ENCODE peak calls at places on chromosome 12, in four cellular contexts. One of them, this sample, is unnamed.

GRCh38 chr12:67698711-67699603 is 50.4 kb downstream of the DYRK2 start:
- DNase-seq in K562: no peak
- DNase-seq in GM12878: peak; percentile 98
- DNase-seq in HL-60: peak; percentile 32
- DNase-seq in this sample: peak; percentile 25

GRCh38 chr12:63764481-63764880 is 15.2 kb upstream of the RXYLT1 start:
- DNase-seq in HL-60: no peak
- DNase-seq in GM12878: no peak
- DNase-seq in K562: no peak
- DNase-seq in this sample: no peak

GRCh38 chr12:51546102-51546501 is 44.9 kb upstream of the SCN8A start:
- DNase-seq in K562: no peak
- DNase-seq in GM12878: no peak
- DNase-seq in HL-60: no peak
- DNase-seq in this sample: no peak

GRCh38 chr12:85405781-85406522 is 125.9 kb downstream of the ALX1 start:
- DNase-seq in HL-60: no peak
- DNase-seq in GM12878: no peak
- DNase-seq in K562: no peak
- DNase-seq in this sample: no peak

GRCh38 chr12:131672311-131672940 is 38.5 kb upstream of the SFSWAP start:
- DNase-seq in HL-60: no peak
- DNase-seq in K562: no peak
- DNase-seq in GM12878: no peak
- DNase-seq in this sample: no peak

GRCh38 chr12:82517808-82518207 is 159.5 kb downstream of the METTL25 start:
- DNase-seq in K562: no peak
- DNase-seq in GM12878: no peak
- DNase-seq in HL-60: no peak
- DNase-seq in this sample: no peak

GRCh38 chr12:15688838-15689237 is 100.3 kb downstream of the EPS8 start:
- DNase-seq in GM12878: no peak
- DNase-seq in K562: no peak
- DNase-seq in HL-60: no peak
- DNase-seq in this sample: no peak

GRCh38 chr12:24864796-24865125 is 84.1 kb downstream of the BCAT1 start:
- DNase-seq in GM12878: no peak
- DNase-seq in K562: no peak
- DNase-seq in HL-60: no peak
- DNase-seq in this sample: peak; percentile 16

GRCh38 chr12:96520767-96521166 is 31.4 kb downstream of the CFAP54 start:
- DNase-seq in HL-60: no peak
- DNase-seq in K562: no peak
- DNase-seq in GM12878: no peak
- DNase-seq in this sample: no peak

GRCh38 chr12:69994593-69995222 is 169.7 kb downstream of the MYRFL start:
- DNase-seq in HL-60: no peak
- DNase-seq in GM12878: no peak
- DNase-seq in K562: peak; percentile 58
- DNase-seq in this sample: no peak

GRCh38 chr12:105212431-105212830 is 23.5 kb downstream of the APPL2 start:
- DNase-seq in K562: no peak
- DNase-seq in HL-60: no peak
- DNase-seq in GM12878: no peak
- DNase-seq in this sample: no peak

GRCh38 chr12:130142736-130143135 is 19.5 kb upstream of the FZD10 start:
- DNase-seq in HL-60: no peak
- DNase-seq in GM12878: no peak
- DNase-seq in K562: no peak
- DNase-seq in this sample: no peak

GRCh38 chr12:115402443-115403170 is 718.6 kb upstream of the TBX3 start:
- DNase-seq in HL-60: no peak
- DNase-seq in GM12878: no peak
- DNase-seq in K562: no peak
- DNase-seq in this sample: no peak

DNA sequence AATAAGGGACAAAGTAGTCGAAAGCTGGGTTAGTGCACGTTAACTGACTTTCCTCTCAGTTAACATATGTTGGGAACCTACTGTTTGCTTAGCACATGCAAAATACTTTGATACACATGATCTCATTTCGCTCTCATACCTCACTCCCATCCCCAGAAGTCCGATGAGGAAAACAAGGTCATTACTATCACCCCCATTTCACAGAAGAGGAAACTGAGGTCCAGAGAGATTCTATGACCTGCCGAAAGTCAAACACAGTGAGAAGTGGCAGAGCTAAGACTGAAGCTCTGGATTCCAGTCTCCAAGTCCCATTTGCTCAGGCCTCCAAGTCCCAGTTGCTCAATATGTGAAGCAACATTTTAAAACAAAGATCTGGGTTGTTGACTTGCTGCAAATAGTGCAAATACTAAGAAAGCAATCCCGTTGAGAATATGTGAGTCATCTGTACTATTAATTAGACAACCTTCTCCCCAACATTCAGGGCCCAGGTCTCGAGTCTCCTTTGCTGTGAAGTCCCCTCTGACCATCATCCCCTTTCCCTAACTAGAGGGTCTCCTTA is 170.6 kb upstream of the PWP1 start:
- DNase-seq in HL-60: no peak
- DNase-seq in GM12878: no peak
- DNase-seq in K562: no peak
- DNase-seq in this sample: no peak
- TF ChIP-seq SPI1 in HL-60: no peak
- TF ChIP-seq SPI1 in GM12878: no peak
- TF ChIP-seq SPI1 in K562: no peak
- TF ChIP-seq SPI1 in this sample: no peak

DNA sequence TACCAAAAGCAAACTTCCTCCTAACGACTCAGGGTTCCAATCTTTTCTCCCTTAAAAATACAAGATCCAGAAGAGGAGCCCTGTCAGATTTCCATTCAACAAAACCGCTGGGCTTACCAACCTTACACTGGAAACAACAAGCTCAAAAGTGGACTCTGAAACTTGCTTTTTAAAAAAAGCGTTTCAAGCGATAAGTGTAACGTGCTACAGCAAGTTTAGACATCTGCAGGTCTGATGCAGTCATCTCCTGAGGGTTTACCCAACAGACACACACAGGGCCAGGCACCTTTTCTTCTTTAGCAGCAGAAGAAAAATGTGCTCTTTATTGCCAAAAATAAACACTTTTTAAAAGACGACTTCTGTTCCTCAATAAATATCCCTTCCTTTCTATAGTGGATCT is 6.9 kb upstream of the CREBL2 start:
- DNase-seq in HL-60: no peak
- DNase-seq in K562: no peak
- DNase-seq in GM12878: no peak
- DNase-seq in this sample: no peak
- TF ChIP-seq SPI1 in HL-60: no peak
- TF ChIP-seq SPI1 in K562: no peak
- TF ChIP-seq SPI1 in GM12878: no peak
- TF ChIP-seq SPI1 in this sample: no peak

DNA sequence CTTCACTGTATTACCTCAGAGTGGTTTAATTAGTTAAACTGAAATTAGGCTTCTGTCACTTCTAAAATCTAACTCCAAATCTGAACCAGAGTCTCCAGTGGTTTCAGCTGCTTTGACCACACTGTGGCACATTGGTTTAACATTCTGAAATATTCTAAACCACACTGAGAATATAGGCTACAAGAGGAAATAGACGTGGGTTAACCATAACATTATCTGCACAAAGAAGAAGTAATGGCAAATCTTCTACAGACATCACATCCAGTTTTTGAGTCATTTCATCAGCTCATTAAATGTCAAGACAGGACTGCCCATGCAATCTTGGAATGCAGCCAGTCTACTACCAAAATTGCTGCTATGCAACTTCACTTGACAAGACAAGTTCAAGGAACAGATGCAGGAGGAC is 94.7 kb downstream of the LRP6 start:
- DNase-seq in K562: no peak
- DNase-seq in HL-60: peak; percentile 9
- DNase-seq in GM12878: peak; percentile 90
- DNase-seq in this sample: peak; percentile 9
- TF ChIP-seq SPI1 in K562: no peak
- TF ChIP-seq SPI1 in HL-60: no peak
- TF ChIP-seq SPI1 in GM12878: peak; percentile 2
- TF ChIP-seq SPI1 in this sample: no peak

GRCh38 chr12:2877959-2878732 is 1.1 kb downstream of the RHNO1 start:
- DNase-seq in HL-60: peak; percentile 68
- DNase-seq in GM12878: no peak
- DNase-seq in K562: peak; percentile 44
- DNase-seq in this sample: no peak
- TF ChIP-seq SPI1 in HL-60: peak; percentile 40
- TF ChIP-seq SPI1 in GM12878: peak; percentile 79
- TF ChIP-seq SPI1 in K562: no peak
- TF ChIP-seq SPI1 in this sample: peak; percentile 83

DNA sequence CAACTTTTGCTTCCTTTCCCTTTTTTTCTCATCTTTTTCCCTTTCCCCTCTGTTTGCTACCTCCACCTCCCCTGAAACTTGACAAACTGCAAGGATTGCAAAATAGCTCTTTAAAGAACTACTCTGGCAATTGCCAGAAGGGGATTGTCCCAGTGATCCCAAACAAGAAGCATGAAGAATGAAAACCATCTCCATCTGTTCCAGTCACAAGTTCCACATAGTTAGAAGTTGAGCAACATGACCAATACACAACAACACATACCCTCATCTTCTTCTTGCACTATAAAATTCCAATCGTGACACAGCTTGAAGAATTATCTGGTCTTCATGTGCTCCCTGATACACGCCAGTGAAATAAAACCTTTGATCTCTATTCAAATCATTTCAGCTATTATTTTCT is 93.7 kb upstream of the USP15 start:
- DNase-seq in K562: no peak
- DNase-seq in GM12878: no peak
- DNase-seq in HL-60: no peak
- DNase-seq in this sample: no peak
- TF ChIP-seq SPI1 in K562: no peak
- TF ChIP-seq SPI1 in GM12878: no peak
- TF ChIP-seq SPI1 in HL-60: no peak
- TF ChIP-seq SPI1 in this sample: no peak

GRCh38 chr12:1360812-1361211 is 233.6 kb downstream of the FBXL14 start:
- DNase-seq in HL-60: no peak
- DNase-seq in GM12878: no peak
- DNase-seq in K562: no peak
- DNase-seq in this sample: no peak
- TF ChIP-seq SPI1 in HL-60: no peak
- TF ChIP-seq SPI1 in GM12878: no peak
- TF ChIP-seq SPI1 in K562: no peak
- TF ChIP-seq SPI1 in this sample: no peak

GRCh38 chr12:114152890-114153289 is 186.8 kb upstream of the RBM19 start:
- DNase-seq in GM12878: no peak
- DNase-seq in HL-60: no peak
- DNase-seq in K562: no peak
- DNase-seq in this sample: no peak
- TF ChIP-seq SPI1 in GM12878: no peak
- TF ChIP-seq SPI1 in HL-60: no peak
- TF ChIP-seq SPI1 in K562: no peak
- TF ChIP-seq SPI1 in this sample: no peak

DNA sequence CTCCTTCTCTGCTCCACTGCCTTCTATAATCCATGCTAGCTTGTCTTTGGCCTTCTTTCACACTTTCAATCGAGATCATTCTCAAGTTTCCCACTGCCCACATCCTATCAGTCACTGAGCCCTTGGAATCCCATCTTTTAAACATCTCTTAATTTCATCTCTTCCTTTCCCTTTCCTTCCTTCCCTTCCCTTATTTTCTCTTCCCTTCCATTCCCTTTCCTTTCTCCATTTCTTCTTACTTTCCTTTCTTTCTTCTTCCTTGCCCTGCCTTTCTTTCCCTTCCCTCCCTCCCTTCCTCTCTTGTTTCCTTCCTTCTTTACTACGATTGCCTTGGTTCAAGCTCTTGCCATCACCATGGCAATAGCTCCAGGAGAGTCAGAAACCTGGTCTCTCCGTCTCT is 183.8 kb downstream of the EMP1 start:
- DNase-seq in K562: no peak
- DNase-seq in HL-60: no peak
- DNase-seq in GM12878: no peak
- DNase-seq in this sample: no peak
- TF ChIP-seq SPI1 in K562: no peak
- TF ChIP-seq SPI1 in HL-60: no peak
- TF ChIP-seq SPI1 in GM12878: no peak
- TF ChIP-seq SPI1 in this sample: no peak

GRCh38 chr12:49342914-49343731 is 3.6 kb upstream of the DNAJC22 start:
- DNase-seq in K562: peak; percentile 62
- DNase-seq in HL-60: no peak
- DNase-seq in GM12878: no peak
- DNase-seq in this sample: no peak
- TF ChIP-seq SPI1 in K562: no peak
- TF ChIP-seq SPI1 in HL-60: no peak
- TF ChIP-seq SPI1 in GM12878: no peak
- TF ChIP-seq SPI1 in this sample: no peak

GRCh38 chr12:48508987-48509386 is 16.4 kb upstream of the OR8S1 start:
- DNase-seq in HL-60: no peak
- DNase-seq in K562: no peak
- DNase-seq in GM12878: no peak
- DNase-seq in this sample: no peak
- TF ChIP-seq SPI1 in HL-60: no peak
- TF ChIP-seq SPI1 in K562: no peak
- TF ChIP-seq SPI1 in GM12878: no peak
- TF ChIP-seq SPI1 in this sample: no peak